ENCODE peak calls at places on chromosomes 1 and 21, in nine cellular contexts. K, W, L, F, B, M, D, U and Z are unnamed samples.

GRCh38 chr1:96492236-96492635 is 229.3 kb upstream of the PTBP2 start:
- DNase-seq in K (no peak), B (no peak), W (no peak), L (no peak), D (no peak), F (peak; percentile 48), U (no peak), M (no peak), Z (no peak)

GRCh38 chr1:3837200-3837599 is 19.8 kb downstream of the CEP104 start:
- DNase-seq in W (no peak), M (no peak), U (no peak), F (no peak), B (no peak), K (no peak), D (no peak), L (no peak), Z (no peak)

GRCh38 chr1:53510215-53510614 is 51.0 kb downstream of the DMRTB1 start:
- DNase-seq in D (no peak), M (no peak), U (no peak), L (no peak), B (no peak), W (no peak), K (no peak), F (no peak), Z (no peak)

GRCh38 chr21:44998086-44998620 is 58.3 kb downstream of the SLX9 start:
- DNase-seq in F (no peak), U (no peak), M (no peak), D (no peak), W (no peak), K (no peak), L (no peak), B (no peak), Z (no peak)

GRCh38 chr1:46547481-46548383 is 3.7 kb downstream of the KNCN start:
- DNase-seq in U (no peak), K (no peak), B (no peak), L (peak; percentile 49), F (peak; percentile 42), W (peak; percentile 57), M (peak; percentile 57), D (no peak), Z (peak; percentile 71)

GRCh38 chr1:25700626-25701025 is 84.0 kb downstream of the MAN1C1 start:
- DNase-seq in D (no peak), L (no peak), U (no peak), W (no peak), B (no peak), M (no peak), K (no peak), F (peak; percentile 41), Z (peak; percentile 40)

GRCh38 chr1:30783244-30783915 is 25.8 kb upstream of the LAPTM5 start:
- DNase-seq in F (no peak), L (no peak), B (no peak), U (no peak), K (no peak), D (no peak), W (no peak), M (no peak), Z (peak; percentile 67)

GRCh38 chr1:28449904-28450303 is 55.9 kb upstream of the RCC1 start:
- DNase-seq in M (peak; percentile 79), W (no peak), B (no peak), L (no peak), U (no peak), K (no peak), D (no peak), F (no peak), Z (no peak)

GRCh38 chr1:14064649-14065442 is 364.9 kb downstream of the PRDM2 start:
- DNase-seq in B (no peak), L (no peak), F (no peak), K (no peak), U (no peak), D (no peak), W (no peak), M (no peak), Z (no peak)

GRCh38 chr1:160226623-160227022 is 21.4 kb downstream of the PEA15 start:
- DNase-seq in L (no peak), K (no peak), B (no peak), F (no peak), M (no peak), W (no peak), U (no peak), D (no peak), Z (no peak)

GRCh38 chr1:46198026-46198826 is at the start of gene POMGNT1:
- DNase-seq in F (peak; percentile 83), U (peak; percentile 58), K (no peak), D (no peak), L (peak; percentile 86), M (peak; percentile 82), B (peak; percentile 64), W (peak; percentile 75), Z (peak; percentile 89)

GRCh38 chr1:201364808-201365105 is 12.7 kb downstream of the TNNT2 start:
- DNase-seq in U (no peak), M (no peak), B (no peak), K (no peak), D (no peak), F (no peak), W (no peak), L (no peak), Z (no peak)

GRCh38 chr1:118143828-118144227 is 41.2 kb downstream of the SPAG17 start:
- DNase-seq in M (no peak), F (no peak), L (no peak), B (no peak), K (no peak), U (no peak), W (no peak), D (no peak), Z (no peak)

GRCh38 chr1:42146916-42147320 is 6.3 kb upstream of the GUCA2B start:
- DNase-seq in W (peak; percentile 80), M (peak; percentile 85), K (no peak), B (peak; percentile 61), F (peak; percentile 79), U (no peak), L (peak; percentile 44), D (peak; percentile 18), Z (peak; percentile 83)

GRCh38 chr1:99461499-99461898 is 184.4 kb upstream of the PALMD start:
- DNase-seq in M (no peak), F (no peak), W (no peak), U (no peak), B (no peak), D (no peak), K (no peak), L (no peak), Z (no peak)

GRCh38 chr1:205570796-205571537 is 60.8 kb downstream of the ELK4 start:
- DNase-seq in B (no peak), M (peak; percentile 34), K (no peak), F (no peak), W (no peak), U (no peak), D (no peak), L (peak; percentile 66), Z (no peak)

GRCh38 chr1:45543599-45544417 is 6.8 kb upstream of the AKR1A1 start:
- DNase-seq in D (no peak), M (no peak), B (peak; percentile 48), F (peak; percentile 7), K (no peak), W (no peak), L (no peak), U (peak; percentile 44), Z (peak; percentile 39)

GRCh38 chr1:17167783-17168479 is 37.0 kb upstream of the PADI1 start:
- DNase-seq in U (no peak), W (peak; percentile 45), M (peak; percentile 36), K (no peak), B (no peak), D (peak; percentile 89), L (no peak), F (no peak), Z (no peak)

GRCh38 chr1:12013317-12013588 is 6.0 kb upstream of the MIIP start:
- DNase-seq in F (no peak), L (no peak), K (no peak), B (no peak), D (no peak), U (no peak), W (no peak), M (no peak), Z (no peak)